ENCODE peak calls at places on chromosomes 11 and 22, in ten cellular contexts. U is kidney; K is fibroblast of lung; Q is Peyer's patch; I is aorta; Y is CD4-positive, alpha-beta T cell; M is A549; X is dorsolateral prefrontal cortex; A is AG04450; S is RWPE1. T is an unnamed sample.

GRCh38 chr11:122199661-122200060 is 83.6 kb upstream of the BLID start:
- DNase-seq in U (no peak), K (no peak), Q (no peak), I (no peak), Y (no peak), M (no peak), X (no peak), A (no peak), S (no peak), T (no peak)

GRCh38 chr11:88421530-88421929 is 84.0 kb upstream of the CTSC start:
- DNase-seq in U (no peak), K (no peak), Q (no peak), I (no peak), Y (no peak), M (no peak), X (no peak), A (no peak), S (peak; percentile 41), T (no peak)

GRCh38 chr11:118334746-118335145 is 7.8 kb downstream of the CD3D start:
- DNase-seq in U (no peak), K (no peak), Q (no peak), I (no peak), Y (no peak), M (no peak), X (no peak), A (no peak), S (no peak), T (no peak)

GRCh38 chr11:103007521-103007920 is 52.0 kb upstream of the MMP13 start:
- DNase-seq in U (no peak), K (no peak), Q (no peak), I (no peak), Y (no peak), M (no peak), X (no peak), A (no peak), S (no peak), T (no peak)

GRCh38 chr22:48185656-48186055 is 1423.2 kb downstream of the TBC1D22A start:
- DNase-seq in U (no peak), K (no peak), Q (no peak), I (peak; percentile 44), Y (no peak), M (no peak), X (no peak), A (no peak), S (no peak), T (no peak)

GRCh38 chr22:35299217-35299716 is 427 bp upstream of the TOM1 start:
- DNase-seq in U (no peak), K (peak; percentile 20), Q (peak; percentile 21), I (no peak), Y (no peak), M (no peak), X (no peak), A (no peak), S (peak; percentile 5), T (no peak)

GRCh38 chr11:34641456-34641855 is 20.6 kb downstream of the EHF start:
- DNase-seq in U (no peak), K (no peak), Q (no peak), I (no peak), Y (no peak), M (peak; percentile 51), X (no peak), A (no peak), S (no peak), T (no peak)

GRCh38 chr11:73402834-73403185 is 26.6 kb downstream of the RELT start:
- DNase-seq in U (no peak), K (no peak), Q (no peak), I (no peak), Y (no peak), M (no peak), X (no peak), A (no peak), S (no peak), T (no peak)

GRCh38 chr11:1874406-1875092 is 17.1 kb downstream of the PRR33 start:
- DNase-seq in U (peak; percentile 64), K (no peak), Q (no peak), I (peak; percentile 73), Y (no peak), M (no peak), X (no peak), A (no peak), S (no peak), T (no peak)
- H3K27ac ChIP-seq in U (no peak overlapping the region), K (no peak overlapping the region), Q (peak overlapping the region; percentile 38), I (no peak overlapping the region), Y (peak overlapping the region; percentile 21), M (peak overlapping the region; percentile 48), X (no peak overlapping the region), A (no peak overlapping the region), S (peak overlapping the region; percentile 100), T (no peak overlapping the region)

DNA sequence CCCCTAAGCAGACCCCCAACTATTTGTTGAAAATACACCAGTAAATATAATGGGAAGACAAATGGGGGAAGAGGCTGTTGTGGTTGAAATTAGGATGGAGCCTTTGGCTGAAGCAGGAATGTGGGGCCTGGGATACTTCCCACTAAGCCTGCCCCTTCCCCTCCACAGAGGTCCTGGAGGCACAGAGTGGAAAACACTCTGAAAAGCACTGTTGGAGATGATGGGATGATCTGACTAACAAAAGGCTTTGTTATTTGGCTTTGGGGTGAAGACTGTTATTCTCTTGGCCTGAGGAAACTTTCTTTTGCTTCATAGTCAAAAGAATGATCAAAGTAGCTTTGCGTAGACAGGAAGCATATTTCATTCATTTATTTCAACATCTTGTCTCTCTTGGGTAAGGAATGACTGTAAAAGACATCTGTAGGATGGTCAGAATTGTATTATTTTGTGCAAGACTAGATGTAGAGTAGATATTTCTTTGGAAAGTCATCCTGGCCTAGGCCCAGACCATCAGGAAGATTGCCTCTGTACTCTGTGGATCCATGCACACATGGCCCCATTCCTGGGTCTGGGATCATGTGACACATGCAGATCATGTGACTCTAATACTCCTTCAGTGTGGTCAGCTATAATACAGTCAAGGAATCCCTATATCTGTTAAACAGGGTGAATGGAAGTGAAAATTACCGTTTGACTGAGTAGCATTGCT is 111.5 kb downstream of the SPON1 start:
- DNase-seq in U (no peak), K (peak; percentile 62), Q (no peak), I (no peak), Y (no peak), M (no peak), X (no peak), A (no peak), S (no peak), T (no peak)
- H3K27ac ChIP-seq in U (no peak overlapping the region), K (no peak overlapping the region), Q (peak overlapping the region; percentile 31), I (no peak overlapping the region), Y (peak overlapping the region; percentile 8), M (no peak overlapping the region), X (no peak overlapping the region), A (no peak overlapping the region), S (no peak overlapping the region), T (no peak overlapping the region)

GRCh38 chr11:747176-748006 is at the start of gene TALDO1:
- DNase-seq in U (peak; percentile 97), K (peak; percentile 73), Q (peak; percentile 90), I (peak; percentile 98), Y (peak; percentile 48), M (peak; percentile 88), X (peak; percentile 94), A (peak; percentile 37), S (peak; percentile 88), T (peak; percentile 88)

GRCh38 chr11:746289-747175 is 732 bp upstream of the TALDO1 start:
- DNase-seq in U (no peak), K (no peak), Q (peak; percentile 33), I (no peak), Y (no peak), M (peak; percentile 45), X (peak; percentile 30), A (no peak), S (no peak), T (no peak)

GRCh38 chr11:748007-748359 is 719 bp downstream of the TALDO1 start:
- DNase-seq in U (peak; percentile 76), K (no peak), Q (no peak), I (no peak), Y (no peak), M (no peak), X (no peak), A (no peak), S (no peak), T (no peak)

GRCh38 chr11:749731-750130 is 2.5 kb downstream of the TALDO1 start:
- DNase-seq in U (no peak), K (no peak), Q (no peak), I (no peak), Y (no peak), M (no peak), X (no peak), A (no peak), S (no peak), T (no peak)
- H3K27ac ChIP-seq in U (no peak overlapping the region), K (no peak overlapping the region), Q (no peak overlapping the region), I (no peak overlapping the region), Y (no peak overlapping the region), M (peak overlapping the region; percentile 97), X (no peak overlapping the region), A (no peak overlapping the region), S (peak overlapping the region; percentile 51), T (peak overlapping the region; percentile 49)

GRCh38 chr11:114132944-114133394 is 73.5 kb downstream of the ZBTB16 start:
- DNase-seq in U (no peak), K (peak; percentile 61), Q (no peak), I (peak; percentile 85), Y (no peak), M (no peak), X (no peak), A (no peak), S (no peak), T (no peak)

GRCh38 chr11:114131366-114131963 is 72.0 kb downstream of the ZBTB16 start:
- DNase-seq in U (no peak), K (no peak), Q (no peak), I (no peak), Y (no peak), M (no peak), X (no peak), A (no peak), S (no peak), T (no peak)

GRCh38 chr11:114128399-114128798 is 68.9 kb downstream of the ZBTB16 start:
- DNase-seq in U (no peak), K (no peak), Q (no peak), I (no peak), Y (no peak), M (no peak), X (no peak), A (no peak), S (no peak), T (no peak)

GRCh38 chr11:114132427-114132826 is 72.9 kb downstream of the ZBTB16 start:
- DNase-seq in U (no peak), K (no peak), Q (no peak), I (no peak), Y (no peak), M (no peak), X (no peak), A (no peak), S (no peak), T (no peak)

DNA sequence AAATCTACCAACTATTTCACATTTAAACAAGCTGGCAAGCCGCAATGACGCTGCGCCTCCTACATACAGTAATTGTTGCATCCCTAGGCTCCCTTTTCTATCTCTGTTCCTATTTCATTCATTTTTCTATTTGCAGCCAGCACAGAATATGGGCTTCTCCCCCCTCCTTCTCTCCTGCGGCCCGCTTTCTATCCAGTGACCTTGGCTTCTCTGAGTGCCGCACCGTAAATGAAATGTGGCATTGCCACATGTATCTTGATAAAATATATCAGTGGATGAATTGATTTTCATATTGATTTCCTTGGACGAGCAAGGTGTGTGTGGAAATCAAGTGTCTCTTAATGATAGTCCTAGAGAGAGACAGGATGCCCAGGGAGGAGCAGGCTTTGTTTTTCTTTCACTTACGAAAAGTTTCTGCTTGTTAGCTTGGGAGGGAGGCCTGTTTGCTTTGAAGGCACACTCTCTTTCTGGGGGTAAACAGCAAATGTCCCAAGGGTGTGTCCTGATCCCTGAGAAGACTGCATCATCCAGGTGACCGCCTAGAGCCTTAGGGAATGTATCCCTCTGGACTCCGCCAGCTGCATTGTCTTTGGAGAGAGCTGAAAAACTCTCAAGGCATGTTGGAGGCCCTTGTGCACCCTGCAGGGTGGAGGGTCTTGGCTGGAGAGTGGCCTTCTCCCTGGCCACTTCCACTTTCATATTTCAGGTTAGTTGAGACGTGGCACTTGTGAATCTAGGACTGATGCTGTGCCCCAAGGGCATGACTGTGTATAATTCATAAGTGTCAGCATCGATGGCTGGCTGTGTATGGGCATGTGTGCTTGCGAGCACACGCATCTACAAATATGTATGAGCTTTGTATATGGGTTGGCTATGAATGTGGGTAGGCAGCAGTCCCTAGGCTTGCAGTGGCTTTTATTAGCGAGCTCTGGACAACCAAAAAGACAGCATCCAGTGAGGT is 70.5 kb downstream of the ZBTB16 start:
- DNase-seq in U (no peak), K (no peak), Q (no peak), I (no peak), Y (no peak), M (no peak), X (no peak), A (no peak), S (no peak), T (no peak)
- H3K27ac ChIP-seq in U (no peak overlapping the region), K (no peak overlapping the region), Q (no peak overlapping the region), I (peak overlapping the region; percentile 99), Y (no peak overlapping the region), M (no peak overlapping the region), X (peak overlapping the region; percentile 92), A (no peak overlapping the region), S (peak overlapping the region; percentile 69), T (peak overlapping the region; percentile 76)

T was measured in substantia nigra.